ENCODE peak calls at places on chromosomes 4 and X, in eight cellular contexts. Z is astrocyte, K is left ventricle myocardium inferior, A is suprapubic skin, D is lower lobe of right lung, M is right lobe of liver, P is ovary, S is BE2C. O is an unnamed sample. For H3K4me1 and H3K9me3, the result is how much of the 10 kb centered on the place peaks cover.

GRCh38 chrX:40468033-40468979 is 112.5 kb upstream of the ATP6AP2 start:
- DNase-seq in Z (peak), K (peak), A (no peak), D (peak), M (peak), P (no peak), S (peak), O (peak)

GRCh38 chrX:70033348-70033747 is 16.4 kb downstream of the AWAT2 start:
- DNase-seq in Z (no peak), K (no peak), A (no peak), D (no peak), M (no peak), P (no peak), S (peak), O (peak)

GRCh38 chr4:8376361-8377102 is 64.0 kb downstream of the ACOX3 start:
- DNase-seq in Z (no peak), K (peak), A (no peak), D (no peak), M (no peak), P (peak), S (no peak), O (no peak)

GRCh38 chr4:2859514-2859913 is 15.9 kb downstream of the ADD1 start:
- DNase-seq in Z (no peak), K (no peak), A (no peak), D (no peak), M (no peak), P (no peak), S (no peak), O (no peak)

GRCh38 chrX:153681175-153681574 is 6.6 kb upstream of the SLC6A8 start:
- DNase-seq in Z (no peak), K (no peak), A (no peak), D (no peak), M (no peak), P (no peak), S (no peak), O (no peak)

GRCh38 chr4:185782523-185782922 is 29.5 kb downstream of the SORBS2 start:
- DNase-seq in Z (peak), K (no peak), A (no peak), D (no peak), M (no peak), P (no peak), S (no peak), O (no peak)

GRCh38 chr4:80566203-80566872 is 230.8 kb downstream of the CFAP299 start:
- DNase-seq in Z (no peak), K (no peak), A (no peak), D (no peak), M (no peak), P (no peak), S (no peak), O (no peak)

GRCh38 chrX:13014111-13015094 is 30.0 kb downstream of the FAM9C start:
- DNase-seq in Z (no peak), K (no peak), A (no peak), D (no peak), M (no peak), P (no peak), S (no peak), O (no peak)

GRCh38 chr4:77349796-77350195 is 192.8 kb downstream of the CCNG2 start:
- DNase-seq in Z (no peak), K (no peak), A (no peak), D (no peak), M (no peak), P (no peak), S (no peak), O (no peak)

GRCh38 chr4:16794816-16795445 is 103.5 kb downstream of the LDB2 start:
- DNase-seq in Z (peak), K (peak), A (peak), D (no peak), M (peak), P (peak), S (peak), O (peak)

GRCh38 chrX:120468479-120468824 is 644 bp downstream of the LAMP2 start:
- DNase-seq in Z (no peak), K (no peak), A (no peak), D (no peak), M (no peak), P (no peak), S (no peak), O (peak)

GRCh38 chr4:158769175-158769831 is 477 bp downstream of the FNIP2 start:
- DNase-seq in Z (no peak), K (peak), A (peak), D (peak), M (peak), P (peak), S (peak), O (peak)

GRCh38 chr4:152462047-152462446 is 73.8 kb downstream of the FBXW7 start:
- DNase-seq in Z (no peak), K (no peak), A (no peak), D (no peak), M (peak), P (no peak), S (no peak), O (peak)
- H3K4me3 ChIP-seq in Z (no peak), K (no peak), A (no peak), D (no peak), M (peak), P (no peak), S (no peak), O (no peak)

GRCh38 chr4:151099976-151100417 is 569 bp downstream of the RPS3A start:
- DNase-seq in Z (peak), K (no peak), A (no peak), D (no peak), M (no peak), P (no peak), S (no peak), O (no peak)

GRCh38 chr4:151099226-151099975 is at the start of gene RPS3A:
- DNase-seq in Z (peak), K (peak), A (peak), D (peak), M (peak), P (peak), S (peak), O (peak)

GRCh38 chr4:151097759-151098158 is 1.7 kb upstream of the RPS3A start:
- DNase-seq in Z (no peak), K (no peak), A (no peak), D (no peak), M (no peak), P (no peak), S (no peak), O (no peak)

GRCh38 chr4:151100517-151100916 is 1.1 kb downstream of the RPS3A start:
- DNase-seq in Z (no peak), K (no peak), A (no peak), D (no peak), M (no peak), P (no peak), S (no peak), O (no peak)

GRCh38 chr4:151098191-151098590 is 1.2 kb upstream of the RPS3A start:
- DNase-seq in Z (no peak), K (no peak), A (no peak), D (no peak), M (no peak), P (no peak), S (no peak), O (no peak)
- H3K4me1 ChIP-seq in Z (under half), K (under half), A (under half), D (under half), M (under half), P (under half), S (under half), O (under half)

GRCh38 chrX:20431486-20431885 is 164.8 kb upstream of the RPS6KA3 start:
- DNase-seq in Z (no peak), K (no peak), A (no peak), D (no peak), M (no peak), P (no peak), S (no peak), O (no peak)
- H3K9me3 ChIP-seq in Z (under half), K (under half), A (under half), D (under half), M (under half), P (under half), S (under half), O (under half)

GRCh38 chrX:112841820-112842157 is 1.2 kb upstream of the AMOT start:
- DNase-seq in Z (no peak), K (no peak), A (no peak), D (no peak), M (no peak), P (no peak), S (no peak), O (no peak)

GRCh38 chrX:112840382-112841113 is at the start of gene AMOT:
- DNase-seq in Z (peak), K (peak), A (peak), D (peak), M (peak), P (peak), S (peak), O (peak)

GRCh38 chrX:112837531-112837930 is 3.1 kb downstream of the AMOT start:
- DNase-seq in Z (no peak), K (no peak), A (no peak), D (no peak), M (no peak), P (no peak), S (no peak), O (no peak)

GRCh38 chrX:112841114-112841819 is 636 bp upstream of the AMOT start:
- DNase-seq in Z (peak), K (peak), A (peak), D (peak), M (peak), P (peak), S (peak), O (peak)

DNA sequence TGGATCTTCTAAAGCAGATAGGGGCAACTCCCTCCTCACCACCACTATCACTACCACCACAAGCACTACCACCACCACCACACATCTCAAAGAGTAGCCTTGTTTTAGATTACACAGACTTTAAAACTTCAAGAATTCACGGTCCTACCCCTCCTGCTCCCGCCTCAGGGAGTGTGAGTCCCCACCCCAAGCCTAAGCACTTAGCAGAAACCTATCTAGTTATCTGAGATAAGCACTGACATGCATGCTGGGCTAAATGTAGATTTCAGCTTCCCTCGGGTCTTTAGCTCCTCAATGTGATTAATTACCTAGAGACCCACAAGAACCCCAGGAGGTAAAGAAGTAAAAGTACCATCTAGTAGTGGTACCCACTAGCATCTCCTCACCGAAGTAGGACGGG is 775 bp downstream of the AMOT start:
- DNase-seq in Z (no peak), K (no peak), A (no peak), D (no peak), M (no peak), P (no peak), S (no peak), O (no peak)
- H3K4me3 ChIP-seq in Z (peak), K (peak), A (peak), D (peak), M (peak), P (peak), S (peak), O (peak)

GRCh38 chr4:168654206-168655174 is 157.6 kb downstream of the PALLD start:
- DNase-seq in Z (no peak), K (no peak), A (no peak), D (no peak), M (no peak), P (no peak), S (no peak), O (no peak)

GRCh38 chr4:168652818-168653217 is 156.0 kb downstream of the PALLD start:
- DNase-seq in Z (no peak), K (no peak), A (no peak), D (no peak), M (no peak), P (no peak), S (no peak), O (no peak)

GRCh38 chr4:168648929-168649328 is 152.1 kb downstream of the PALLD start:
- DNase-seq in Z (peak), K (no peak), A (no peak), D (no peak), M (no peak), P (no peak), S (no peak), O (no peak)

GRCh38 chr4:168651374-168651773 is 154.5 kb downstream of the PALLD start:
- DNase-seq in Z (peak), K (no peak), A (no peak), D (no peak), M (no peak), P (no peak), S (no peak), O (no peak)

GRCh38 chr4:168651864-168652263 is 155.0 kb downstream of the PALLD start:
- DNase-seq in Z (no peak), K (no peak), A (no peak), D (no peak), M (no peak), P (no peak), S (no peak), O (no peak)
- H3K4me1 ChIP-seq in Z (under half), K (half or more), A (under half), D (under half), M (under half), P (under half), S (under half), O (under half)